ENCODE peak calls at places on chromosomes 13 and 19, in ten cellular contexts. One of them, this sample, is unnamed.

GRCh38 chr19:6686628-6686975 is 16.6 kb upstream of the TNFSF14 start:
- DNase-seq in breast epithelium: no peak
- DNase-seq in HFFc6: no peak
- DNase-seq in NB4: no peak
- DNase-seq in cardiac muscle cell: no peak
- DNase-seq in PC-3: no peak
- DNase-seq in cardiac fibroblast: no peak
- DNase-seq in fibroblast of pulmonary artery: no peak
- DNase-seq in heart left ventricle: no peak
- DNase-seq in tibial artery: no peak
- DNase-seq in this sample: no peak

GRCh38 chr19:2983351-2984195 is 6.2 kb downstream of the TLE6 start:
- DNase-seq in HFFc6: no peak
- DNase-seq in tibial artery: peak
- DNase-seq in cardiac fibroblast: peak
- DNase-seq in PC-3: peak
- DNase-seq in breast epithelium: no peak
- DNase-seq in cardiac muscle cell: peak
- DNase-seq in NB4: peak
- DNase-seq in heart left ventricle: peak
- DNase-seq in fibroblast of pulmonary artery: peak
- DNase-seq in this sample: no peak

GRCh38 chr13:19586904-19587634 is 25.7 kb upstream of the TPTE2 start:
- DNase-seq in tibial artery: no peak
- DNase-seq in cardiac muscle cell: no peak
- DNase-seq in NB4: peak
- DNase-seq in fibroblast of pulmonary artery: no peak
- DNase-seq in breast epithelium: no peak
- DNase-seq in HFFc6: peak
- DNase-seq in heart left ventricle: peak
- DNase-seq in PC-3: peak
- DNase-seq in cardiac fibroblast: peak
- DNase-seq in this sample: peak

GRCh38 chr19:782195-783043 is 14.8 kb upstream of the PTBP1 start:
- DNase-seq in fibroblast of pulmonary artery: peak
- DNase-seq in HFFc6: peak
- DNase-seq in heart left ventricle: peak
- DNase-seq in PC-3: peak
- DNase-seq in tibial artery: no peak
- DNase-seq in cardiac fibroblast: peak
- DNase-seq in breast epithelium: no peak
- DNase-seq in NB4: no peak
- DNase-seq in cardiac muscle cell: peak
- DNase-seq in this sample: no peak

GRCh38 chr19:2394054-2394668 is 33.2 kb downstream of the TIMM13 start:
- DNase-seq in NB4: peak
- DNase-seq in PC-3: no peak
- DNase-seq in cardiac fibroblast: no peak
- DNase-seq in cardiac muscle cell: no peak
- DNase-seq in fibroblast of pulmonary artery: no peak
- DNase-seq in breast epithelium: no peak
- DNase-seq in HFFc6: no peak
- DNase-seq in tibial artery: no peak
- DNase-seq in heart left ventricle: no peak
- DNase-seq in this sample: no peak

GRCh38 chr13:101449971-101450748 is 2.3 kb upstream of the ITGBL1 start:
- DNase-seq in PC-3: peak
- DNase-seq in NB4: no peak
- DNase-seq in cardiac muscle cell: no peak
- DNase-seq in heart left ventricle: no peak
- DNase-seq in breast epithelium: no peak
- DNase-seq in HFFc6: peak
- DNase-seq in fibroblast of pulmonary artery: peak
- DNase-seq in tibial artery: no peak
- DNase-seq in cardiac fibroblast: peak
- DNase-seq in this sample: no peak

GRCh38 chr19:7346488-7346971 is 2.2 kb upstream of the ARHGEF18 start:
- DNase-seq in HFFc6: no peak
- DNase-seq in cardiac fibroblast: no peak
- DNase-seq in PC-3: no peak
- DNase-seq in heart left ventricle: no peak
- DNase-seq in tibial artery: peak
- DNase-seq in cardiac muscle cell: no peak
- DNase-seq in NB4: peak
- DNase-seq in fibroblast of pulmonary artery: no peak
- DNase-seq in breast epithelium: no peak
- DNase-seq in this sample: no peak

GRCh38 chr13:49938921-49939320 is 2.8 kb upstream of the SPRYD7 start:
- DNase-seq in fibroblast of pulmonary artery: no peak
- DNase-seq in PC-3: no peak
- DNase-seq in HFFc6: no peak
- DNase-seq in NB4: no peak
- DNase-seq in tibial artery: no peak
- DNase-seq in breast epithelium: no peak
- DNase-seq in cardiac fibroblast: no peak
- DNase-seq in heart left ventricle: no peak
- DNase-seq in cardiac muscle cell: no peak
- DNase-seq in this sample: no peak

DNA sequence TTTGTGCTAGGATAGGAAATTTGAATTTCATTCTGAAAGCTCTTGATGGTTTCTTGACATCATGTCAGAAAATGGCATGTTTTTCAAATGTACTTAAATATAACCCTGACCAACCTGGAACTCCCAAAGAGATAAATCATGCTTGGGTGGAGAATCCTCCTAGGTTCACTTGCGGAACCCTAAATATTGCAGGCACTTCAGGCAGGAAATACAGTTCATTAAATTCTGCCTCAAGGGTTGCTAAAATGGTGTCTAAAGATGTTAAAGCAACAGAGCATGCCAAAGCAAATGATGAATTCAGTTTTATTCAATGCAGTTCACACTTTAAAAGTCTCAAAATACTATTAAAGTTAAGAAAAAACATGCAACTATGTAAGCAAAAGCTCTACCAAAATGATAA is 415.9 kb downstream of the SLITRK6 start:
- DNase-seq in heart left ventricle: no peak
- DNase-seq in HFFc6: no peak
- DNase-seq in PC-3: no peak
- DNase-seq in fibroblast of pulmonary artery: no peak
- DNase-seq in NB4: no peak
- DNase-seq in cardiac muscle cell: no peak
- DNase-seq in breast epithelium: no peak
- DNase-seq in tibial artery: no peak
- DNase-seq in cardiac fibroblast: no peak
- DNase-seq in this sample: no peak
- TF ChIP-seq CTCF in heart left ventricle: no peak
- TF ChIP-seq CTCF in HFFc6: no peak
- TF ChIP-seq CTCF in PC-3: no peak
- TF ChIP-seq CTCF in fibroblast of pulmonary artery: no peak
- TF ChIP-seq CTCF in NB4: no peak
- TF ChIP-seq CTCF in cardiac muscle cell: no peak
- TF ChIP-seq CTCF in breast epithelium: no peak
- TF ChIP-seq CTCF in tibial artery: no peak
- TF ChIP-seq CTCF in cardiac fibroblast: no peak
- TF ChIP-seq CTCF in this sample: no peak

GRCh38 chr13:33490461-33491327 is 205.1 kb upstream of the STARD13 start:
- DNase-seq in HFFc6: no peak
- DNase-seq in heart left ventricle: peak
- DNase-seq in fibroblast of pulmonary artery: peak
- DNase-seq in cardiac fibroblast: peak
- DNase-seq in PC-3: no peak
- DNase-seq in cardiac muscle cell: no peak
- DNase-seq in NB4: no peak
- DNase-seq in breast epithelium: no peak
- DNase-seq in tibial artery: no peak
- DNase-seq in this sample: no peak
- TF ChIP-seq CTCF in HFFc6: no peak
- TF ChIP-seq CTCF in heart left ventricle: no peak
- TF ChIP-seq CTCF in fibroblast of pulmonary artery: no peak
- TF ChIP-seq CTCF in cardiac fibroblast: no peak
- TF ChIP-seq CTCF in PC-3: no peak
- TF ChIP-seq CTCF in cardiac muscle cell: no peak
- TF ChIP-seq CTCF in NB4: no peak
- TF ChIP-seq CTCF in breast epithelium: no peak
- TF ChIP-seq CTCF in tibial artery: no peak
- TF ChIP-seq CTCF in this sample: no peak

GRCh38 chr13:84641491-84641890 is 759.2 kb upstream of the SLITRK1 start:
- DNase-seq in PC-3: no peak
- DNase-seq in fibroblast of pulmonary artery: peak
- DNase-seq in tibial artery: no peak
- DNase-seq in cardiac muscle cell: no peak
- DNase-seq in breast epithelium: no peak
- DNase-seq in NB4: no peak
- DNase-seq in cardiac fibroblast: peak
- DNase-seq in heart left ventricle: no peak
- DNase-seq in HFFc6: peak
- DNase-seq in this sample: no peak

GRCh38 chr13:84649853-84650252 is 767.6 kb upstream of the SLITRK1 start:
- DNase-seq in heart left ventricle: no peak
- DNase-seq in PC-3: peak
- DNase-seq in cardiac fibroblast: peak
- DNase-seq in cardiac muscle cell: no peak
- DNase-seq in NB4: no peak
- DNase-seq in breast epithelium: no peak
- DNase-seq in fibroblast of pulmonary artery: peak
- DNase-seq in HFFc6: peak
- DNase-seq in tibial artery: no peak
- DNase-seq in this sample: no peak

GRCh38 chr13:84648069-84648640 is 765.9 kb upstream of the SLITRK1 start:
- DNase-seq in heart left ventricle: no peak
- DNase-seq in NB4: no peak
- DNase-seq in tibial artery: no peak
- DNase-seq in breast epithelium: no peak
- DNase-seq in HFFc6: no peak
- DNase-seq in PC-3: peak
- DNase-seq in fibroblast of pulmonary artery: peak
- DNase-seq in cardiac muscle cell: no peak
- DNase-seq in cardiac fibroblast: peak
- DNase-seq in this sample: no peak

GRCh38 chr13:84651288-84651687 is 769.0 kb upstream of the SLITRK1 start:
- DNase-seq in PC-3: peak
- DNase-seq in fibroblast of pulmonary artery: peak
- DNase-seq in NB4: no peak
- DNase-seq in breast epithelium: no peak
- DNase-seq in cardiac fibroblast: peak
- DNase-seq in HFFc6: peak
- DNase-seq in cardiac muscle cell: no peak
- DNase-seq in tibial artery: no peak
- DNase-seq in heart left ventricle: no peak
- DNase-seq in this sample: no peak

GRCh38 chr13:84645196-84646071 is 763.2 kb upstream of the SLITRK1 start:
- DNase-seq in HFFc6: peak
- DNase-seq in breast epithelium: no peak
- DNase-seq in heart left ventricle: no peak
- DNase-seq in NB4: peak
- DNase-seq in PC-3: no peak
- DNase-seq in fibroblast of pulmonary artery: peak
- DNase-seq in cardiac muscle cell: no peak
- DNase-seq in tibial artery: no peak
- DNase-seq in cardiac fibroblast: peak
- DNase-seq in this sample: no peak
- TF ChIP-seq CTCF in HFFc6: peak
- TF ChIP-seq CTCF in breast epithelium: no peak
- TF ChIP-seq CTCF in heart left ventricle: no peak
- TF ChIP-seq CTCF in NB4: no peak
- TF ChIP-seq CTCF in PC-3: peak
- TF ChIP-seq CTCF in fibroblast of pulmonary artery: no peak
- TF ChIP-seq CTCF in cardiac muscle cell: no peak
- TF ChIP-seq CTCF in tibial artery: no peak
- TF ChIP-seq CTCF in cardiac fibroblast: no peak
- TF ChIP-seq CTCF in this sample: no peak

GRCh38 chr13:53198017-53198416 is 169.4 kb downstream of the OLFM4 start:
- DNase-seq in PC-3: no peak
- DNase-seq in fibroblast of pulmonary artery: no peak
- DNase-seq in heart left ventricle: no peak
- DNase-seq in cardiac muscle cell: peak
- DNase-seq in breast epithelium: no peak
- DNase-seq in NB4: no peak
- DNase-seq in tibial artery: no peak
- DNase-seq in HFFc6: no peak
- DNase-seq in cardiac fibroblast: no peak
- DNase-seq in this sample: no peak

GRCh38 chr13:53200075-53200474 is 171.5 kb downstream of the OLFM4 start:
- DNase-seq in cardiac muscle cell: no peak
- DNase-seq in cardiac fibroblast: no peak
- DNase-seq in heart left ventricle: peak
- DNase-seq in fibroblast of pulmonary artery: no peak
- DNase-seq in breast epithelium: no peak
- DNase-seq in tibial artery: no peak
- DNase-seq in HFFc6: no peak
- DNase-seq in PC-3: no peak
- DNase-seq in NB4: no peak
- DNase-seq in this sample: no peak

GRCh38 chr13:53198699-53199098 is 170.1 kb downstream of the OLFM4 start:
- DNase-seq in heart left ventricle: no peak
- DNase-seq in NB4: no peak
- DNase-seq in PC-3: no peak
- DNase-seq in cardiac fibroblast: no peak
- DNase-seq in cardiac muscle cell: no peak
- DNase-seq in fibroblast of pulmonary artery: no peak
- DNase-seq in breast epithelium: no peak
- DNase-seq in tibial artery: no peak
- DNase-seq in HFFc6: no peak
- DNase-seq in this sample: no peak

GRCh38 chr13:53201454-53202225 is 173.0 kb downstream of the OLFM4 start:
- DNase-seq in breast epithelium: no peak
- DNase-seq in tibial artery: no peak
- DNase-seq in cardiac fibroblast: no peak
- DNase-seq in HFFc6: no peak
- DNase-seq in NB4: no peak
- DNase-seq in heart left ventricle: peak
- DNase-seq in PC-3: no peak
- DNase-seq in fibroblast of pulmonary artery: no peak
- DNase-seq in cardiac muscle cell: peak
- DNase-seq in this sample: no peak

DNA sequence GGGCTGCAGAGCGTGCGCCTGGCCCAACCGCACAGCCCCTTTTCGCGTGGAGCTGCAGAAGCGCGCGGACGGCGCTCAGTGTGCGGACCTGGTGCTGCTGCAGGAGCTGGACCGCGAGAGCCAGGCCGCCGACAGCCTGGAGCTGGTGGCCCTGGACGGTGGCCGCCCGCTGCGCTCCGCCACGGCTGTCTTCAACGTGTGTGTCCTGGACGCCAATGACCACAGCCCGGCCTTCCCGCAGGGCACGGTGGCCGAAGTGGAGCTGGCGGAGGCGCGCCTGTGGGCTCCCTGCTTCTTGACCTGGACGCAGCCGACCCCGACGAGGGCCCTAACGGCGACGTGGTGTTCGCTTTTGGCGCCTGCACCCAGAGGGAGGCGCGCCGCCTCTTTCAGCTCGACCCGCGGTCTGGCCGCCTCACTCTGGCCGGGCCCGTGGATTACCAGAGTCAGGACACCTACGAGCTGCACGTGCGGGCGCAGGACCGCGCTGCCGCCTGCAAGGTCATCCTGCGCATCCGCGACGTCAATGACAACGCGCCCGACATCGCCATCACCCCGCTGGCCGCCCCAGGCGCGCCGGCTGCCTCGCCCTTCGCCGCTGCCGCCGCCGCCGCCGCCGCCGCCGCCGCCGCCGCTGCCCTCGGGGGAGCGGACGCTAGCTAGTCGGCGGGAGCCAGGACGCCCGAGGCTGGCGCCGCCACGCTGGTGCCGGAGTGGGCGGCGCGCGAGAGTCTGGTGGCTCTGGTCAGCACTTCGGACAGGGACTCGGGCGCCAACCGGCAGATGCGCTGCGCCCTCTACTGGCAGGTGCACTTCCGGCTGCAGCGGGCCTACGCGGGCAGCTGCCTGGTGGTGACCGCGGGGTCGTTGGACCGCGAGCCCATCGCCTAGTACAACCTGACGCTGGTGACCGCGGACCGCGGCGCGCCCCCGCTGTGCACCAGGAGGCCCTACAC is 172.2 kb downstream of the OLFM4 start:
- DNase-seq in NB4: no peak
- DNase-seq in breast epithelium: peak
- DNase-seq in cardiac muscle cell: peak
- DNase-seq in PC-3: no peak
- DNase-seq in cardiac fibroblast: peak
- DNase-seq in tibial artery: no peak
- DNase-seq in HFFc6: no peak
- DNase-seq in fibroblast of pulmonary artery: peak
- DNase-seq in heart left ventricle: peak
- DNase-seq in this sample: no peak
- TF ChIP-seq CTCF in NB4: no peak
- TF ChIP-seq CTCF in breast epithelium: no peak
- TF ChIP-seq CTCF in cardiac muscle cell: peak
- TF ChIP-seq CTCF in PC-3: no peak
- TF ChIP-seq CTCF in cardiac fibroblast: peak
- TF ChIP-seq CTCF in tibial artery: no peak
- TF ChIP-seq CTCF in HFFc6: peak
- TF ChIP-seq CTCF in fibroblast of pulmonary artery: peak
- TF ChIP-seq CTCF in heart left ventricle: peak
- TF ChIP-seq CTCF in this sample: no peak

This sample was measured in natural killer cell.